ENCODE peak calls at places on chromosomes 2 and 18, in four cellular contexts. Q is brain microvascular endothelial cell, F is heart right ventricle, Y is progenitor cell of endocrine pancreas. Z is an unnamed sample.

GRCh38 chr2:238744951-238745350 is 102.9 kb upstream of the TWIST2 start:
- DNase-seq in Q (no peak), Y (no peak), F (no peak), Z (no peak)

GRCh38 chr2:191190439-191190838 is 39.6 kb upstream of the STAT4 start:
- DNase-seq in Q (no peak), Y (no peak), F (no peak), Z (no peak)

GRCh38 chr2:44450806-44451205 is 89.1 kb downstream of the CAMKMT start:
- DNase-seq in Q (no peak), F (no peak), Y (no peak), Z (no peak)

GRCh38 chr2:231715988-231716616 is 7.8 kb downstream of the PTMA start:
- DNase-seq in F (peak; percentile 2), Y (no peak), Q (peak; percentile 58), Z (no peak)

GRCh38 chr2:239776441-239777033 is 248.6 kb downstream of the NDUFA10 start:
- DNase-seq in Y (no peak), Q (no peak), F (no peak), Z (no peak)

GRCh38 chr2:32523711-32524110 is 104.1 kb upstream of the TTC27 start:
- DNase-seq in F (no peak), Y (no peak), Q (no peak), Z (no peak)

GRCh38 chr18:13302611-13303267 is 84.2 kb downstream of the LDLRAD4 start:
- DNase-seq in F (no peak), Q (no peak), Y (no peak), Z (no peak)

GRCh38 chr2:177380181-177380580 is 12.4 kb upstream of the AGPS start:
- DNase-seq in Y (no peak), Q (no peak), F (no peak), Z (no peak)

GRCh38 chr2:60867848-60868247 is 13.5 kb upstream of the REL start:
- DNase-seq in Y (no peak), Q (no peak), F (no peak), Z (no peak)

GRCh38 chr2:138034536-138034935 is 70.3 kb downstream of the HNMT start:
- DNase-seq in Y (no peak), Q (no peak), F (no peak), Z (no peak)

GRCh38 chr18:57621252-57621607 is 406 bp downstream of the NARS1 start:
- DNase-seq in Q (no peak), F (no peak), Y (no peak), Z (no peak)

GRCh38 chr2:32632089-32632488 is 4.2 kb downstream of the TTC27 start:
- DNase-seq in Y (no peak), F (no peak), Q (peak; percentile 84), Z (peak; percentile 34)

GRCh38 chr2:108909275-108909823 is 79.7 kb downstream of the EDAR start:
- DNase-seq in Q (no peak), F (no peak), Y (no peak), Z (no peak)

GRCh38 chr18:3453540-3454364 is 3.8 kb downstream of the TGIF1 start:
- DNase-seq in Y (no peak), F (peak; percentile 20), Q (peak; percentile 89), Z (peak; percentile 95)

GRCh38 chr18:3455938-3456685 is 6.1 kb downstream of the TGIF1 start:
- DNase-seq in Q (no peak), Y (no peak), F (no peak), Z (no peak)

GRCh38 chr18:3456686-3457069 is 6.7 kb downstream of the TGIF1 start:
- DNase-seq in Y (no peak), F (no peak), Q (no peak), Z (no peak)

GRCh38 chr18:3454365-3455089 is 4.6 kb downstream of the TGIF1 start:
- DNase-seq in Q (peak; percentile 50), Y (no peak), F (no peak), Z (no peak)

GRCh38 chr18:3455090-3455640 is 5.2 kb downstream of the TGIF1 start:
- DNase-seq in Y (no peak), Q (no peak), F (no peak), Z (no peak)
- TF ChIP-seq CTCF in Y (no peak), Q (no peak), F (no peak), Z (no peak)

GRCh38 chr2:174332607-174333001 is 2.1 kb upstream of the SP9 start:
- DNase-seq in Q (no peak), F (no peak), Y (no peak), Z (no peak)
- TF ChIP-seq CTCF in Q (no peak), F (no peak), Y (peak; percentile 28), Z (no peak)

DNA sequence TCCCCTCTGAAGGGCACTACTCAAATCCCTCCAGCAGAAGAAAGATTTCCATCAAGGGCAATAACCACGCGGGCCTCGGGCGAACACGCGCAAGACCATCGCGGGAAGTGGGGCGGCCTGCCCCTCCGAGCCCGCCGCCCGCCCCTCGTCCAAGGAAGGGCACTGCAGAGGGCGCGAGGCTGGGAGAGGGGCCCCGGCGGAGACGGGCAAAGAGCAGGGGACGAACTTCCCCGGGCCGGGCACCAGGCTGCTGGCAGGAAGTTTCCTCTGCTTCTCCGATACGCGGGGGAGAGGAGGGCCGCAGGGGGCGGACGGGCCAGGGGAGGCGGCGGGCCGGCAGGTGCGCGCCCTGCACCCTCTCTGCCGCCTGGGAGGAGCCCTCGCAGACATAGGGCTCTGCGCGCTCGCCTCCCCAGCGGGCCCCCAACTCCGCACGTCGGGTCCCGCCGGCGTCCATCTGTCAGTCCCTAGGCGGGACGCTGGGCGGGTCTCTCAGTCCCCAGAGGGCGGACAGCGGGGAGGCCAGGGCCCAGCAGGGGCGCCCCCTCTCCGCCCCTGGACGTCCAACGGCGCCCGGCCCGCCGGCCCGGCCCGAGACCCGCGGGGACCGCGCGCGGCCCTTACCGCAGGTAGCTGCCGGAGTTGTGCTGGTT is 452 bp downstream of the TFCP2L1 start:
- DNase-seq in Y (peak; percentile 14), F (no peak), Q (no peak), Z (no peak)
- TF ChIP-seq CTCF in Y (peak; percentile 25), F (no peak), Q (no peak), Z (no peak)

DNA sequence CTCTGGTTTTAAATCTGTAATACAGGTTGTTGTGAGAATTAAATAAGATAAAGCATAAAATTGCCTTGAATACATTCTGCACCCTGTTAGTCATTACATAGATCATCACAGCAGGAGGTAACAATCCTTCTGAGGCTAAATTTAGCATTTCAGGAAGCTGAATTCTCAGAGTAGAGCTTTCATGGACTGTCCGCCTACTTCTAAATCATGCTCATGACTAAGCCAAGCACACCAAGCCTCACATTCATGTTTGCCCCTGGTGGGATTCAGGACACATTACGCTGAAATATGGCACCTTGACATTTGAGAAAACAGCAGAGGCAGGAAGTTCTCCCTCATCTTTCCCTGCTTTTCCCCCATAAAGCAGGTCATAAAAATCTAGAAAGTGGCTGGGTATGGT is 16.6 kb upstream of the PIK3C3 start:
- DNase-seq in Q (peak; percentile 94), Y (no peak), F (no peak), Z (peak; percentile 92)
- TF ChIP-seq CTCF in Q (peak; percentile 56), Y (no peak), F (no peak), Z (peak; percentile 41)

DNA sequence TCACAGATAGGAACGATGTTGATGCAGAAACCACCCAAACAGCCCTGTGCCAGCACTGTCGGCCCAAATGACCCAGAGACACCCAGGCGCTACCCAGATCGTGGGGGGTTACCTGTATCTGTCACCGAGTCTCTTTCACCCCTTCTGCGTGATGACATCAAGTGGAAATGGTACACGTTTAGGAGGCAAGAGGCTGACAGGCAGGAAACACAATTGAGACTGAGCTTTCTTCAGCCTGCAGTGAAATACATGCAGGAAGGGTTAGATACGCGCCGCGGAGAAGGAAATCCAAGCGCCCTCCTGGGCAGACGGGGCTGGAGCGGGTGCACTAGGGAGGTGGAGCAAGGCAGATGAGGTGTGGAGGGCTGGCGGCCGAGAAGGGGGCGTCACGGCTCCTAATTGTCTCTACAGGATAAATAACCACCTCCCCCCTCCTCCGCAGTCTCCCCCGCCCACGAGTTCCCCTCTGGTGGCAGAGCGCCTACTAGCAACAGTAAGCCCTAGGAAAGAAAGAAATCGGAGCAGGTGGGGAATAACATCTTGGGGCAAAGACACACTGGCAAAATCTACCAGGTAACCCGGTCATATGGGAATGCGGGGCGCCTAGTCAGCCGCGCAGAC is at the start of gene RNF152:
- DNase-seq in F (peak; percentile 33), Q (no peak), Y (peak; percentile 40), Z (no peak)
- TF ChIP-seq CTCF in F (no peak), Q (peak; percentile 50), Y (peak; percentile 22), Z (peak; percentile 28)

GRCh38 chr2:217058791-217059755 is 199.2 kb upstream of the TNP1 start:
- DNase-seq in F (no peak), Q (no peak), Y (no peak), Z (no peak)
- TF ChIP-seq CTCF in F (no peak), Q (no peak), Y (no peak), Z (no peak)

DNA sequence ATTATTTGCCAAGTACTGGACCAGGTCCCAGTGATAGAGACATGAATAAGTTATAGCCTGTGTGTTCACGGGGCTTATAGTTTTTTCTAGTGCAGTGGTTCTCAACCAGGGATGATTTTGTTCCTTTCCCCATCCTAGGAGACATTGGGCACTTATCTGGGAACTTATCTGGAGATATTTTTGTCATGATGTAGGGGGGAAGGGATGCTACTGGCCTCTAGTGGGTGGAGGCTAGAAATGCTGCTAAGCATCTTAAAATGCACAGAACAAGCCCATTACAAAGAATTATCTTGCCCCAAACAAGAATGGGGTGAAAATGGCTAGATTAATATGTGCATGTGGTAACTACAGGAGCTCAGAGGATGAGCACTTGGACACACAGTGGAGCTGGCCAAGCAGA is 75.2 kb downstream of the KLHL29 start:
- DNase-seq in F (no peak), Q (peak; percentile 39), Y (no peak), Z (no peak)
- TF ChIP-seq CTCF in F (peak; percentile 19), Q (peak; percentile 81), Y (peak; percentile 36), Z (peak; percentile 39)

GRCh38 chr2:111188681-111189080 is 68.0 kb downstream of the BCL2L11 start:
- DNase-seq in Y (no peak), F (no peak), Q (no peak), Z (no peak)
- TF ChIP-seq CTCF in Y (no peak), F (no peak), Q (no peak), Z (no peak)

DNA sequence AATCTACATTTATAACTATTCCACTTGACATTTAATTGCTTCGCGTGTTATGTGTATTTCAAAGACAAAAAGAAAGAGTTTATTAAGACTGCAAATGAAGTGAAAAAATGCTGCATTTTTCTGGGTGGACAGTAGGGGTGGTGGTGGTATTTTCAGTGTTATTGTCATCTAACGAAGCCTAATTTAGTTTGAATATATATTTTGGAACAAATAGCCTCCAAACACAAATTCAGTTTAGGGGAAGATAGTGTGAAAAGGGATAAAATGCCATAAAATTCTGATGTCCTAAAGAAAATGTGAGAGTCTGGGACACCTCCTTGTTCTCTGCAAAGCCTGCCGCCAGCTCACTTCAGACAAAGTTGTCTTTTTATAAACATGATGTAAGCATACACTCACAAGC is 425.1 kb downstream of the NRXN1 start:
- DNase-seq in Y (no peak), F (no peak), Q (no peak), Z (no peak)
- TF ChIP-seq CTCF in Y (peak; percentile 24), F (peak; percentile 11), Q (no peak), Z (no peak)